ENCODE peak calls at places on chromosomes 2 and 18, in nine cellular contexts. A, M, X, D, K, C, W, H and T are unnamed samples.
A peak's percentile ranks its signal among the peaks of the same experiment; 100 is the strongest.

GRCh38 chr2:18378020-18378653 is 182.3 kb downstream of the RDH14 start:
- DNase-seq in M (no peak), A (peak; percentile 7), H (no peak), X (peak; percentile 29), D (no peak), K (peak; percentile 35), C (peak; percentile 12), W (no peak), T (peak; percentile 43)

GRCh38 chr2:177617849-177618248 is 225.3 kb downstream of the AGPS start:
- DNase-seq in H (no peak), K (no peak), A (no peak), X (no peak), M (no peak), W (no peak), D (no peak), C (no peak), T (no peak)

GRCh38 chr2:240462073-240462703 is 26.7 kb downstream of the GPC1 start:
- DNase-seq in W (no peak), C (no peak), D (no peak), M (peak; percentile 74), K (no peak), A (no peak), X (no peak), H (no peak), T (no peak)

GRCh38 chr2:215635788-215636139 is 199.9 kb upstream of the FN1 start:
- DNase-seq in M (no peak), W (no peak), D (no peak), H (no peak), K (no peak), X (no peak), A (no peak), C (no peak), T (no peak)

GRCh38 chr2:157830696-157831570 is 45.2 kb downstream of the ACVR1 start:
- DNase-seq in C (no peak), D (peak; percentile 49), K (no peak), A (no peak), X (no peak), H (no peak), M (no peak), W (no peak), T (no peak)

GRCh38 chr2:162710282-162710891 is 128.2 kb downstream of the KCNH7 start:
- DNase-seq in A (no peak), K (no peak), X (no peak), H (peak; percentile 34), M (no peak), D (no peak), C (no peak), W (no peak), T (no peak)

GRCh38 chr18:9422816-9423519 is 52.3 kb upstream of the RALBP1 start:
- DNase-seq in C (no peak), D (peak; percentile 87), K (no peak), H (no peak), W (no peak), A (no peak), M (no peak), X (no peak), T (no peak)

GRCh38 chr2:136118819-136119716 is 1.1 kb upstream of the CXCR4 start:
- DNase-seq in A (no peak), K (no peak), W (peak; percentile 79), X (no peak), H (no peak), C (peak; percentile 91), M (peak; percentile 98), D (no peak), T (no peak)

GRCh38 chr2:216596986-216597509 is 36.2 kb upstream of the IGFBP2 start:
- DNase-seq in D (no peak), H (no peak), C (no peak), X (no peak), K (no peak), W (no peak), A (no peak), M (no peak), T (no peak)

GRCh38 chr2:85935746-85936208 is 47.0 kb upstream of the ST3GAL5 start:
- DNase-seq in H (no peak), X (no peak), C (no peak), K (no peak), A (no peak), D (no peak), W (no peak), M (no peak), T (no peak)

GRCh38 chr2:191749181-191749540 is 71.2 kb downstream of the NABP1 start:
- DNase-seq in A (no peak), X (no peak), H (no peak), W (no peak), M (no peak), K (no peak), C (no peak), D (no peak), T (no peak)

GRCh38 chr18:66280470-66280869 is 323.4 kb downstream of the CDH19 start:
- DNase-seq in X (peak; percentile 49), D (no peak), W (no peak), M (no peak), K (no peak), A (no peak), H (no peak), C (no peak), T (no peak)

GRCh38 chr2:159090514-159091201 is 122.2 kb downstream of the TANC1 start:
- DNase-seq in X (no peak), H (no peak), W (no peak), A (no peak), K (no peak), D (no peak), M (no peak), C (no peak), T (no peak)

GRCh38 chr2:187310696-187311095 is 137.4 kb downstream of the CALCRL start:
- DNase-seq in C (no peak), H (no peak), K (no peak), W (no peak), M (no peak), D (no peak), X (no peak), A (no peak), T (no peak)

GRCh38 chr2:226915846-226916360 is 80.0 kb downstream of the RHBDD1 start:
- DNase-seq in M (no peak), K (no peak), W (no peak), H (no peak), D (peak; percentile 69), C (no peak), X (no peak), A (no peak), T (no peak)

GRCh38 chr2:50840346-50841124 is 191.4 kb downstream of the NRXN1 start:
- DNase-seq in D (no peak), K (no peak), M (no peak), C (no peak), A (no peak), W (no peak), H (peak; percentile 17), X (no peak), T (no peak)

GRCh38 chr2:161246301-161246700 is 61.9 kb upstream of the PSMD14 start:
- DNase-seq in X (no peak), K (no peak), W (no peak), M (no peak), D (no peak), A (no peak), H (no peak), C (no peak), T (no peak)

GRCh38 chr2:51846796-51847195 is 814.9 kb upstream of the NRXN1 start:
- DNase-seq in W (no peak), D (no peak), H (no peak), A (no peak), K (no peak), C (no peak), M (no peak), X (no peak), T (no peak)

GRCh38 chr2:130808482-130809268 is 28.0 kb upstream of the ARHGEF4 start:
- DNase-seq in H (no peak), M (peak; percentile 57), K (no peak), C (no peak), X (no peak), A (no peak), D (peak; percentile 95), W (no peak), T (no peak)

GRCh38 chr2:144990661-144991060 is 470.7 kb upstream of the ZEB2 start:
- DNase-seq in C (no peak), M (no peak), H (no peak), A (peak; percentile 24), X (peak; percentile 82), K (no peak), D (no peak), W (no peak), T (peak; percentile 47)

GRCh38 chr2:191847764-191848163 is 876 bp upstream of the CAVIN2 start:
- DNase-seq in H (no peak), M (no peak), K (no peak), C (no peak), A (no peak), D (no peak), X (no peak), W (no peak), T (no peak)

GRCh38 chr2:46855805-46856204 is 59.8 kb downstream of the MCFD2 start:
- DNase-seq in H (no peak), C (no peak), K (no peak), W (no peak), M (no peak), X (no peak), D (peak; percentile 46), A (no peak), T (no peak)

GRCh38 chr2:180411631-180412030 is 404.5 kb upstream of the CWC22 start:
- DNase-seq in X (no peak), C (no peak), A (no peak), D (no peak), M (no peak), H (no peak), W (no peak), K (peak; percentile 8), T (no peak)

GRCh38 chr2:152505495-152505906 is 170.5 kb downstream of the FMNL2 start:
- DNase-seq in C (no peak), K (no peak), X (peak; percentile 90), M (no peak), W (no peak), A (peak; percentile 50), H (no peak), D (no peak), T (peak; percentile 79)

GRCh38 chr2:165700511-165700910 is 93.5 kb downstream of the GALNT3 start:
- DNase-seq in C (no peak), W (no peak), H (no peak), A (no peak), M (no peak), X (no peak), K (no peak), D (no peak), T (no peak)

GRCh38 chr2:79619976-79620375 is 107.1 kb downstream of the CTNNA2 start:
- DNase-seq in W (no peak), M (no peak), K (no peak), A (no peak), D (no peak), X (no peak), C (no peak), H (no peak), T (no peak)

GRCh38 chr2:199994296-199994695 is 38.9 kb downstream of the MAIP1 start:
- DNase-seq in H (no peak), M (no peak), X (no peak), C (no peak), K (no peak), D (no peak), A (no peak), W (no peak), T (no peak)

GRCh38 chr18:33660696-33661310 is 82.8 kb downstream of the ASXL3 start:
- DNase-seq in M (no peak), K (no peak), W (no peak), X (no peak), D (no peak), C (no peak), H (no peak), A (no peak), T (no peak)

GRCh38 chr2:144595686-144596073 is 75.8 kb upstream of the ZEB2 start:
- DNase-seq in K (no peak), M (no peak), C (no peak), H (no peak), A (no peak), X (no peak), D (no peak), W (no peak), T (no peak)